ENCODE peak calls at places on chromosomes 3 and 15, in nine cellular contexts. E is sigmoid colon, I is K562, A is upper lobe of left lung, V is transverse colon, B is H1, W is SK-N-SH, O is HepG2, M is esophagus muscularis mucosa. D is an unnamed sample.

GRCh38 chr3:170523248-170523647 is 62.6 kb downstream of the SLC7A14 start:
- DNase-seq in E (no peak), I (peak), A (no peak), V (no peak), B (no peak), W (no peak), O (no peak), M (no peak), D (no peak)

GRCh38 chr3:128480717-128481437 is 12.1 kb downstream of the GATA2 start:
- DNase-seq in E (no peak), I (no peak), A (peak), V (no peak), B (no peak), W (no peak), O (no peak), M (no peak), D (no peak)

GRCh38 chr15:92808611-92809063 is 91.5 kb upstream of the CHD2 start:
- DNase-seq in E (peak), I (no peak), A (peak), V (no peak), B (no peak), W (peak), O (no peak), M (no peak), D (no peak)

GRCh38 chr3:111577798-111578685 is 17.1 kb downstream of the ZBED2 start:
- DNase-seq in E (no peak), I (no peak), A (no peak), V (no peak), B (no peak), W (peak), O (peak), M (no peak), D (no peak)

GRCh38 chr3:179526989-179527391 is 35.7 kb upstream of the ACTL6A start:
- DNase-seq in E (peak), I (no peak), A (no peak), V (peak), B (peak), W (peak), O (no peak), M (peak), D (no peak)

GRCh38 chr3:169147246-169148008 is 516.1 kb downstream of the MECOM start:
- DNase-seq in E (peak), I (peak), A (peak), V (peak), B (peak), W (peak), O (no peak), M (no peak), D (peak)

GRCh38 chr3:4241595-4242170 is 61.5 kb upstream of the SETMAR start:
- DNase-seq in E (no peak), I (peak), A (no peak), V (no peak), B (no peak), W (no peak), O (no peak), M (no peak), D (no peak)

GRCh38 chr3:158167737-158168469 is 58.0 kb downstream of the RSRC1 start:
- DNase-seq in E (no peak), I (peak), A (no peak), V (no peak), B (no peak), W (no peak), O (peak), M (no peak), D (no peak)

GRCh38 chr3:73520931-73521461 is 103.7 kb downstream of the PDZRN3 start:
- DNase-seq in E (peak), I (no peak), A (no peak), V (peak), B (no peak), W (no peak), O (no peak), M (peak), D (no peak)

GRCh38 chr3:154745925-154746324 is 315.9 kb upstream of the GPR149 start:
- DNase-seq in E (no peak), I (peak), A (no peak), V (no peak), B (no peak), W (peak), O (no peak), M (no peak), D (no peak)

GRCh38 chr15:70014860-70015490 is 82.7 kb downstream of the TLE3 start:
- DNase-seq in E (no peak), I (no peak), A (no peak), V (peak), B (peak), W (no peak), O (no peak), M (no peak), D (peak)

GRCh38 chr3:99502871-99503270 is 135.5 kb upstream of the COL8A1 start:
- DNase-seq in E (no peak), I (no peak), A (no peak), V (no peak), B (no peak), W (no peak), O (no peak), M (no peak), D (no peak)

GRCh38 chr15:39466428-39466827 is 114.5 kb upstream of the THBS1 start:
- DNase-seq in E (peak), I (peak), A (peak), V (peak), B (no peak), W (no peak), O (no peak), M (peak), D (peak)

GRCh38 chr15:29849716-29850115 is 27.4 kb upstream of the TJP1 start:
- DNase-seq in E (no peak), I (no peak), A (no peak), V (no peak), B (no peak), W (no peak), O (no peak), M (no peak), D (no peak)

GRCh38 chr15:44719293-44719999 is 8.1 kb downstream of the B2M start:
- DNase-seq in E (no peak), I (no peak), A (no peak), V (no peak), B (no peak), W (no peak), O (peak), M (no peak), D (no peak)

GRCh38 chr15:86328658-86329057 is 249.0 kb downstream of the AGBL1 start:
- DNase-seq in E (no peak), I (no peak), A (no peak), V (no peak), B (no peak), W (no peak), O (no peak), M (no peak), D (no peak)

GRCh38 chr3:152921351-152921750 is 86.4 kb downstream of the P2RY1 start:
- DNase-seq in E (no peak), I (no peak), A (no peak), V (no peak), B (no peak), W (no peak), O (no peak), M (no peak), D (no peak)

GRCh38 chr3:197417451-197417850 is 119.0 kb upstream of the DLG1 start:
- DNase-seq in E (peak), I (no peak), A (no peak), V (no peak), B (no peak), W (no peak), O (no peak), M (no peak), D (no peak)

GRCh38 chr3:101954946-101955345 is 105.6 kb downstream of the NFKBIZ start:
- DNase-seq in E (no peak), I (no peak), A (no peak), V (no peak), B (no peak), W (no peak), O (no peak), M (no peak), D (no peak)

GRCh38 chr3:70358978-70359580 is 46.6 kb upstream of the MDFIC2 start:
- DNase-seq in E (no peak), I (peak), A (no peak), V (no peak), B (no peak), W (peak), O (peak), M (no peak), D (no peak)

GRCh38 chr3:194852836-194853508 is 167.3 kb downstream of the FAM43A start:
- DNase-seq in E (no peak), I (no peak), A (peak), V (no peak), B (no peak), W (no peak), O (no peak), M (no peak), D (no peak)

GRCh38 chr3:112377418-112378071 is 44.6 kb downstream of the CD200 start:
- DNase-seq in E (no peak), I (no peak), A (no peak), V (no peak), B (no peak), W (no peak), O (no peak), M (no peak), D (no peak)

GRCh38 chr15:91752081-91752810 is 101.3 kb upstream of the SLCO3A1 start:
- DNase-seq in E (no peak), I (no peak), A (no peak), V (no peak), B (no peak), W (peak), O (no peak), M (no peak), D (no peak)

GRCh38 chr3:140438736-140439505 is 238.9 kb upstream of the TRIM42 start:
- DNase-seq in E (no peak), I (no peak), A (no peak), V (no peak), B (no peak), W (no peak), O (no peak), M (no peak), D (no peak)

GRCh38 chr3:172717493-172718088 is 6.7 kb upstream of the NCEH1 start:
- DNase-seq in E (no peak), I (peak), A (no peak), V (no peak), B (no peak), W (no peak), O (peak), M (peak), D (no peak)

GRCh38 chr3:29427266-29428103 is 146.6 kb downstream of the RBMS3 start:
- DNase-seq in E (peak), I (no peak), A (no peak), V (no peak), B (no peak), W (peak), O (no peak), M (no peak), D (no peak)

GRCh38 chr3:31105438-31106077 is 211.1 kb upstream of the GADL1 start:
- DNase-seq in E (no peak), I (peak), A (no peak), V (no peak), B (no peak), W (no peak), O (no peak), M (no peak), D (no peak)

GRCh38 chr3:12558706-12559105 is 1.8 kb downstream of the MKRN2 start:
- DNase-seq in E (no peak), I (peak), A (no peak), V (no peak), B (no peak), W (no peak), O (no peak), M (no peak), D (no peak)

GRCh38 chr3:138861755-138862333 is 27.1 kb upstream of the PIK3CB start:
- DNase-seq in E (no peak), I (peak), A (no peak), V (no peak), B (no peak), W (no peak), O (no peak), M (no peak), D (no peak)

GRCh38 chr3:35664460-35664919 is 25.2 kb downstream of the ARPP21 start:
- DNase-seq in E (peak), I (no peak), A (peak), V (no peak), B (no peak), W (peak), O (no peak), M (no peak), D (peak)

GRCh38 chr3:160475153-160475552 is 25.6 kb upstream of the TRIM59 start:
- DNase-seq in E (no peak), I (no peak), A (no peak), V (no peak), B (no peak), W (no peak), O (no peak), M (no peak), D (no peak)

GRCh38 chr3:172324591-172325203 is 123.6 kb downstream of the GHSR start:
- DNase-seq in E (no peak), I (no peak), A (no peak), V (no peak), B (no peak), W (no peak), O (no peak), M (no peak), D (no peak)

GRCh38 chr3:190811775-190812480 is 50.6 kb downstream of the GMNC start:
- DNase-seq in E (no peak), I (peak), A (no peak), V (no peak), B (peak), W (peak), O (peak), M (no peak), D (no peak)

GRCh38 chr15:79314811-79315210 is 3.9 kb downstream of the TMED3 start:
- DNase-seq in E (no peak), I (no peak), A (no peak), V (no peak), B (no peak), W (no peak), O (no peak), M (peak), D (peak)

GRCh38 chr15:79316864-79317263 is 6.0 kb downstream of the TMED3 start:
- DNase-seq in E (no peak), I (no peak), A (no peak), V (no peak), B (no peak), W (no peak), O (no peak), M (peak), D (no peak)

GRCh38 chr15:79311901-79312553 is 1.1 kb downstream of the TMED3 start:
- DNase-seq in E (no peak), I (peak), A (no peak), V (no peak), B (no peak), W (peak), O (no peak), M (peak), D (no peak)

GRCh38 chr15:79315623-79316328 is 4.9 kb downstream of the TMED3 start:
- DNase-seq in E (no peak), I (no peak), A (no peak), V (no peak), B (no peak), W (no peak), O (no peak), M (peak), D (peak)

GRCh38 chr15:79314186-79314585 is 3.3 kb downstream of the TMED3 start:
- DNase-seq in E (no peak), I (no peak), A (no peak), V (no peak), B (no peak), W (no peak), O (no peak), M (no peak), D (no peak)
- TF ChIP-seq EP300 in E (no peak), I (no peak), A (no peak), V (no peak), B (no peak), W (no peak), O (no peak), M (no peak), D (no peak)

GRCh38 chr3:63344676-63345075 is 66.6 kb downstream of the SYNPR start:
- DNase-seq in E (no peak), I (no peak), A (no peak), V (no peak), B (no peak), W (no peak), O (no peak), M (no peak), D (no peak)

DNA sequence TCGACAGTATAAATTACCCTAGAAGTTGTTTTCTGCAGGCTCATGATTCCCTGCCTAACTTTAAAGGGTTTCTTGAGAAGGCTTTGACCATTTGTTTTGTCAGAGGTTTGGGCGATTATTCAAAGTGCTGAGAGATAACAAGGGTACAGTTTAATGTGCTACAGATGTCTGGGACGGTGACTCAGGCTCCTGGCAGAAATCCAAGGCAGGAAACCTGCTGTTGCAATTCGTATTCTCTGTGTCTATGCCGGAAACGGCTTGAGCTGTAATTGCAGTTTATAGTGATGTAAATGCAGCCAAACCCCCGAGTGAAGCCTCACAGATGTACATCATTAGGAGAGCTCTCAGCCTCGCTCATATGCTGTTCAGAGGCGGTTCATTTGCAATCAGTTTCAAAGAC is 65.6 kb downstream of the SYNPR start:
- DNase-seq in E (peak), I (peak), A (no peak), V (peak), B (peak), W (peak), O (peak), M (no peak), D (peak)
- TF ChIP-seq POLR2AphosphoS5 in E (peak), I (no peak), A (peak), V (peak), B (no peak), W (peak), O (no peak), M (peak), D (peak)

DNA sequence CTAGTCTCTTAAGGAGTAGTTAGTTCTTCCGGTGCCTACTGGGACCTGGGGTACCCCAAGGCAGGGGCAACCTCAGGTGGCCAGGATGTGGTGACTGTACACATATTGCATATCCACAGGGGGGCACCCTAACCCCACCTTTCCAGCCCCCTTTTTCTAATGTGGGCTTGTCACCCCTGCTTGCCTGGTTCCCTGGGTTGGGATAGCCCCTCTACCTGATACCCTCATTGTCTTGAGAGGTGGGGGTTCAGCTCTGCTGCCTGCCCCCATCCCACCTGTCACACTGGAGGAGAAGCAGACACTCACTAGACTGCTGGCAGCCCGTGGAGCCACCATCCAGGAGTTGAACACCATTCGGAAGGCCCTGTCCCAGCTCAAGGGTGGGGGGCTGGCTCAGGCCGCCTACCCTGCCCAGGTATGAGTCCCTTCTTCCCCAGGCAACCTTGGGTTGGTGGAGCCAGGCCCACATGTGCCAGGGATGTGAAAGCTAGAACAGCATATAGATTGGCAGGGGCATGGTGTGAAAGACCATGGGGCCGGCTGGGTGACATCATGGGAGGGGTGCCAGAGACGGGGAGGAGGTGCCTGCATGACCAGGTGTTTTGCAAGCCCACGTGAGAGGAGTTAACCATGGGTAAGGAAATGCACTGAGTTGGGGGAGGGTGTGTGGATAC is 4.0 kb downstream of the GLYCTK start:
- DNase-seq in E (peak), I (peak), A (no peak), V (peak), B (no peak), W (peak), O (no peak), M (no peak), D (no peak)
- TF ChIP-seq EP300 in E (no peak), I (no peak), A (no peak), V (no peak), B (no peak), W (no peak), O (no peak), M (no peak), D (no peak)

DNA sequence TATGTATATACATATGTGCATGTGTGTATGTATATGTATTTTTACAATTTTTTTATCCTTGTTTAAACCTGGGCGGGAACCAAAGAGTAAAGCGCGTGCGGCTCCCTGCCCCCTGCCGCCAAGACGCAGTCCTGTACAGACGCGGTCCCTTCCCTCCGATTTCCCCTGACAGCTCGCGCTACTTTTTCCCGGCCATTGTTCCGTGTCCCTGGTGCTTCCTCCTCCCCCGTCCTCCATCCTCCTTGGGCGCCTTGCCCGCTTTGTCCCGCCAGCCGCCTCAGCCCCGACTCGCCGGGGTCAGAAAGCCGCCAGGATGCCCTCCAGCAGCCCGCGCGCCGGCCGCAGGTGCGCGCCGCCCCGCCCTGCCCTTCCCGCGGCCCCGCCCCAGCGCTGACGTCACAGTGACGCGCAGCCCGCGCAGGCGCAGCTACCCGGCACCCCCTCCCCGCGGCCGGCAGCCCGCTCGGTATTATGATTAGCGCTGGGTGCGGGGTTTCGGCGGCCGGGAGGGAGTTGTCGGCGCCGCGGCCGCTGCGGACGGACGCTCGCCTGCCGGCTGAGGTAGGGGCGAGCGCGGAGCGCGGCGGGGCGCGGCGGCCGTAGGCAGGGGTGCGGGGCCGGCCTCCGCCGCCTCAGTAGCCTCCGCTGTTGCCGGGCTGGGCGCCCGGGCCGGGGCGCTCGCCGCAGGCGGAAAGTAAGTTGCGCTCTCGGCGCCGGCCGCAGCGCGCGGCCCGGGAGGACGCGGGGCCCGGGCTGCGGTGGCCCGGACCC is at the start of gene SNRK:
- DNase-seq in E (peak), I (peak), A (peak), V (peak), B (peak), W (peak), O (peak), M (peak), D (peak)
- TF ChIP-seq POLR2AphosphoS5 in E (peak), I (peak), A (peak), V (peak), B (peak), W (peak), O (peak), M (peak), D (peak)

GRCh38 chr3:44074181-44074580 is 167.5 kb upstream of the TOPAZ1 start:
- DNase-seq in E (no peak), I (no peak), A (no peak), V (no peak), B (peak), W (no peak), O (no peak), M (peak), D (no peak)
- TF ChIP-seq EP300 in E (no peak), I (no peak), A (no peak), V (no peak), B (no peak), W (no peak), O (no peak), M (no peak), D (no peak)

GRCh38 chr3:14921034-14921616 is 26.3 kb upstream of the NR2C2 start:
- DNase-seq in E (peak), I (peak), A (peak), V (peak), B (peak), W (peak), O (peak), M (peak), D (peak)
- TF ChIP-seq POLR2AphosphoS5 in E (peak), I (no peak), A (peak), V (peak), B (no peak), W (no peak), O (no peak), M (peak), D (peak)

GRCh38 chr15:56146756-56147155 is 96.9 kb downstream of the RFX7 start:
- DNase-seq in E (no peak), I (no peak), A (no peak), V (no peak), B (no peak), W (no peak), O (no peak), M (no peak), D (no peak)
- TF ChIP-seq EP300 in E (no peak), I (no peak), A (no peak), V (no peak), B (no peak), W (no peak), O (no peak), M (no peak), D (no peak)

GRCh38 chr3:23940775-23941174 is 4.3 kb upstream of the NR1D2 start:
- DNase-seq in E (no peak), I (peak), A (no peak), V (no peak), B (no peak), W (no peak), O (no peak), M (no peak), D (no peak)
- TF ChIP-seq POLR2AphosphoS5 in E (no peak), I (no peak), A (no peak), V (no peak), B (no peak), W (no peak), O (no peak), M (no peak), D (no peak)

D was measured in stomach.